ENCODE peak calls at places on chromosomes 7 and 10, in five cellular contexts. One of them, this sample, is unnamed.

GRCh38 chr10:117339569-117339968 is 35.7 kb downstream of the PDZD8 start:
- DNase-seq in A549: no peak
- DNase-seq in brain microvascular endothelial cell: peak; percentile 11
- DNase-seq in tibial artery: no peak
- DNase-seq in right lobe of liver: no peak
- DNase-seq in this sample: no peak

GRCh38 chr10:110040767-110041478 is 33.1 kb downstream of the ADD3 start:
- DNase-seq in brain microvascular endothelial cell: peak; percentile 13
- DNase-seq in tibial artery: no peak
- DNase-seq in A549: no peak
- DNase-seq in right lobe of liver: no peak
- DNase-seq in this sample: no peak

GRCh38 chr7:158530800-158531609 is 56.6 kb downstream of the PTPRN2 start:
- DNase-seq in right lobe of liver: no peak
- DNase-seq in brain microvascular endothelial cell: no peak
- DNase-seq in A549: no peak
- DNase-seq in tibial artery: no peak
- DNase-seq in this sample: no peak

GRCh38 chr10:69893271-69893900 is 91.7 kb downstream of the COL13A1 start:
- DNase-seq in tibial artery: no peak
- DNase-seq in right lobe of liver: peak; percentile 89
- DNase-seq in brain microvascular endothelial cell: no peak
- DNase-seq in A549: no peak
- DNase-seq in this sample: no peak

GRCh38 chr7:73995330-73995729 is 32.6 kb upstream of the ELN start:
- DNase-seq in brain microvascular endothelial cell: peak; percentile 49
- DNase-seq in tibial artery: peak; percentile 45
- DNase-seq in A549: no peak
- DNase-seq in right lobe of liver: no peak
- DNase-seq in this sample: no peak

GRCh38 chr7:127504715-127505114 is 80.7 kb downstream of the GCC1 start:
- DNase-seq in right lobe of liver: no peak
- DNase-seq in tibial artery: no peak
- DNase-seq in A549: no peak
- DNase-seq in brain microvascular endothelial cell: no peak
- DNase-seq in this sample: no peak

GRCh38 chr7:47516985-47517590 is 64.8 kb downstream of the TNS3 start:
- DNase-seq in A549: no peak
- DNase-seq in brain microvascular endothelial cell: no peak
- DNase-seq in tibial artery: peak; percentile 69
- DNase-seq in right lobe of liver: peak; percentile 77
- DNase-seq in this sample: no peak

GRCh38 chr10:17841055-17841454 is 31.9 kb downstream of the MRC1 start:
- DNase-seq in brain microvascular endothelial cell: no peak
- DNase-seq in right lobe of liver: no peak
- DNase-seq in A549: no peak
- DNase-seq in tibial artery: no peak
- DNase-seq in this sample: no peak

GRCh38 chr10:127157506-127158205 is 38.7 kb downstream of the INSYN2A start:
- DNase-seq in right lobe of liver: no peak
- DNase-seq in tibial artery: no peak
- DNase-seq in brain microvascular endothelial cell: peak; percentile 7
- DNase-seq in A549: no peak
- DNase-seq in this sample: no peak

GRCh38 chr10:59432207-59432900 is 70.0 kb upstream of the FAM13C start:
- DNase-seq in A549: no peak
- DNase-seq in tibial artery: no peak
- DNase-seq in brain microvascular endothelial cell: peak; percentile 21
- DNase-seq in right lobe of liver: no peak
- DNase-seq in this sample: no peak

GRCh38 chr7:142669074-142669654 is 80.1 kb upstream of the PRSS1 start:
- DNase-seq in A549: peak; percentile 1
- DNase-seq in tibial artery: no peak
- DNase-seq in brain microvascular endothelial cell: peak; percentile 11
- DNase-seq in right lobe of liver: no peak
- DNase-seq in this sample: no peak

GRCh38 chr7:85000973-85001372 is 185.9 kb downstream of the SEMA3D start:
- DNase-seq in A549: no peak
- DNase-seq in right lobe of liver: no peak
- DNase-seq in tibial artery: no peak
- DNase-seq in brain microvascular endothelial cell: no peak
- DNase-seq in this sample: no peak

GRCh38 chr7:138890782-138891445 is 90.3 kb downstream of the KIAA1549 start:
- DNase-seq in tibial artery: no peak
- DNase-seq in right lobe of liver: peak; percentile 67
- DNase-seq in A549: peak; percentile 44
- DNase-seq in brain microvascular endothelial cell: peak; percentile 51
- DNase-seq in this sample: peak; percentile 71

GRCh38 chr10:17742918-17743317 is 9.1 kb upstream of the TMEM236 start:
- DNase-seq in brain microvascular endothelial cell: peak; percentile 49
- DNase-seq in A549: peak; percentile 50
- DNase-seq in tibial artery: peak; percentile 56
- DNase-seq in right lobe of liver: peak; percentile 59
- DNase-seq in this sample: peak; percentile 55

GRCh38 chr7:12423995-12424745 is 20.5 kb upstream of the VWDE start:
- DNase-seq in A549: no peak
- DNase-seq in right lobe of liver: no peak
- DNase-seq in tibial artery: no peak
- DNase-seq in brain microvascular endothelial cell: no peak
- DNase-seq in this sample: no peak

GRCh38 chr7:40455485-40455884 is 320.7 kb downstream of the SUGCT start:
- DNase-seq in right lobe of liver: no peak
- DNase-seq in A549: no peak
- DNase-seq in brain microvascular endothelial cell: no peak
- DNase-seq in tibial artery: no peak
- DNase-seq in this sample: no peak

GRCh38 chr10:121007264-121007663 is 156.1 kb downstream of the WDR11 start:
- DNase-seq in tibial artery: no peak
- DNase-seq in right lobe of liver: no peak
- DNase-seq in brain microvascular endothelial cell: no peak
- DNase-seq in A549: no peak
- DNase-seq in this sample: no peak

GRCh38 chr10:75209325-75210192 is 1.0 kb upstream of the VDAC2 start:
- DNase-seq in A549: no peak
- DNase-seq in tibial artery: peak; percentile 84
- DNase-seq in brain microvascular endothelial cell: peak; percentile 66
- DNase-seq in right lobe of liver: peak; percentile 76
- DNase-seq in this sample: peak; percentile 42

GRCh38 chr7:12291870-12292269 is 80.8 kb downstream of the TMEM106B start:
- DNase-seq in A549: no peak
- DNase-seq in brain microvascular endothelial cell: no peak
- DNase-seq in right lobe of liver: no peak
- DNase-seq in tibial artery: no peak
- DNase-seq in this sample: no peak

GRCh38 chr10:48240196-48240595 is 34.3 kb downstream of the FRMPD2 start:
- DNase-seq in right lobe of liver: no peak
- DNase-seq in A549: no peak
- DNase-seq in tibial artery: no peak
- DNase-seq in brain microvascular endothelial cell: no peak
- DNase-seq in this sample: no peak

GRCh38 chr10:10891437-10891836 is 126.2 kb upstream of the CELF2 start:
- DNase-seq in tibial artery: no peak
- DNase-seq in brain microvascular endothelial cell: peak; percentile 65
- DNase-seq in right lobe of liver: no peak
- DNase-seq in A549: no peak
- DNase-seq in this sample: peak; percentile 32

GRCh38 chr10:120516426-120516825 is 59.4 kb downstream of the PLPP4 start:
- DNase-seq in A549: no peak
- DNase-seq in tibial artery: no peak
- DNase-seq in right lobe of liver: no peak
- DNase-seq in brain microvascular endothelial cell: no peak
- DNase-seq in this sample: no peak

GRCh38 chr10:45514283-45515270 is 140.6 kb downstream of the ALOX5 start:
- DNase-seq in tibial artery: no peak
- DNase-seq in right lobe of liver: no peak
- DNase-seq in A549: no peak
- DNase-seq in brain microvascular endothelial cell: no peak
- DNase-seq in this sample: no peak

GRCh38 chr10:98374176-98374969 is 40.6 kb downstream of the PYROXD2 start:
- DNase-seq in right lobe of liver: no peak
- DNase-seq in brain microvascular endothelial cell: peak; percentile 67
- DNase-seq in A549: no peak
- DNase-seq in tibial artery: no peak
- DNase-seq in this sample: peak; percentile 19

GRCh38 chr10:129481641-129482040 is 14.6 kb downstream of the MGMT start:
- DNase-seq in right lobe of liver: no peak
- DNase-seq in brain microvascular endothelial cell: no peak
- DNase-seq in tibial artery: no peak
- DNase-seq in A549: no peak
- DNase-seq in this sample: no peak

GRCh38 chr10:69648461-69648860 is 18.4 kb downstream of the FAM241B start:
- DNase-seq in tibial artery: no peak
- DNase-seq in brain microvascular endothelial cell: no peak
- DNase-seq in right lobe of liver: no peak
- DNase-seq in A549: no peak
- DNase-seq in this sample: no peak

GRCh38 chr7:80392229-80393169 is 119.4 kb downstream of the GNAT3 start:
- DNase-seq in A549: peak; percentile 3
- DNase-seq in right lobe of liver: peak; percentile 69
- DNase-seq in brain microvascular endothelial cell: no peak
- DNase-seq in tibial artery: no peak
- DNase-seq in this sample: no peak

GRCh38 chr10:114042895-114043531 is 653 bp upstream of the ADRB1 start:
- DNase-seq in right lobe of liver: peak; percentile 49
- DNase-seq in tibial artery: no peak
- DNase-seq in A549: peak; percentile 70
- DNase-seq in brain microvascular endothelial cell: peak; percentile 41
- DNase-seq in this sample: no peak

GRCh38 chr10:103166527-103166926 is 26.5 kb downstream of the NT5C2 start:
- DNase-seq in right lobe of liver: no peak
- DNase-seq in tibial artery: no peak
- DNase-seq in A549: no peak
- DNase-seq in brain microvascular endothelial cell: no peak
- DNase-seq in this sample: no peak

GRCh38 chr10:122114156-122114747 is 125.3 kb downstream of the TACC2 start:
- DNase-seq in tibial artery: peak; percentile 56
- DNase-seq in A549: no peak
- DNase-seq in right lobe of liver: no peak
- DNase-seq in brain microvascular endothelial cell: peak; percentile 26
- DNase-seq in this sample: no peak

GRCh38 chr7:90568213-90568612 is 27.9 kb upstream of the CDK14 start:
- DNase-seq in A549: no peak
- DNase-seq in right lobe of liver: no peak
- DNase-seq in tibial artery: no peak
- DNase-seq in brain microvascular endothelial cell: peak; percentile 6
- DNase-seq in this sample: no peak

DNA sequence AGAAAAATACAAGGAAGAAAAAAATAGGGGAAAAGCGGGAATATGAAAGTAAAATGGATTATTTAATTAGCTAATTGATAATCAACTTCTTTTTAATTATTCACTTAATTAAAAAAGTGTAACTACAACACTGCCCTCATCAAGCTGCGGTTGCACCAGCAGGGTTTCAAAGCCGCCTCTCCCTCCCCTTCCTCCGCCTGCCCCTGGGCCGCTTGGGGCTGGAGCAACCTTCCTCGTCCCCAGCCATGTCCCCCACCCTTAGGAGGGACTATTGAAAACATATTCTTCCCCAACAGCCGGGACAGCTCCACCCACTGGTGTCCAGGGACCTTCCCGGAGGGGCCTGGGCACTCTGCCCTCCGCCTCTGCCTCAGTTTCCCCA is 15.4 kb downstream of the UNCX start:
- DNase-seq in tibial artery: no peak
- DNase-seq in brain microvascular endothelial cell: no peak
- DNase-seq in right lobe of liver: no peak
- DNase-seq in A549: peak; percentile 44
- DNase-seq in this sample: no peak
- H3K4me3 ChIP-seq in tibial artery: no peak overlapping the region
- H3K4me3 ChIP-seq in brain microvascular endothelial cell: no peak overlapping the region
- H3K4me3 ChIP-seq in right lobe of liver: no peak overlapping the region
- H3K4me3 ChIP-seq in A549: no peak overlapping the region
- H3K4me3 ChIP-seq in this sample: no peak overlapping the region

GRCh38 chr7:106959753-106960152 is 84.8 kb upstream of the PRKAR2B start:
- DNase-seq in tibial artery: no peak
- DNase-seq in A549: peak; percentile 10
- DNase-seq in right lobe of liver: no peak
- DNase-seq in brain microvascular endothelial cell: no peak
- DNase-seq in this sample: no peak
- TF ChIP-seq CTCF in tibial artery: no peak
- TF ChIP-seq CTCF in A549: no peak
- TF ChIP-seq CTCF in right lobe of liver: no peak
- TF ChIP-seq CTCF in brain microvascular endothelial cell: peak; percentile 49
- TF ChIP-seq CTCF in this sample: no peak

GRCh38 chr7:133303931-133304330 is 51.1 kb downstream of the EXOC4 start:
- DNase-seq in right lobe of liver: no peak
- DNase-seq in brain microvascular endothelial cell: no peak
- DNase-seq in A549: no peak
- DNase-seq in tibial artery: no peak
- DNase-seq in this sample: no peak
- H3K4me3 ChIP-seq in right lobe of liver: no peak overlapping the region
- H3K4me3 ChIP-seq in brain microvascular endothelial cell: no peak overlapping the region
- H3K4me3 ChIP-seq in A549: no peak overlapping the region
- H3K4me3 ChIP-seq in tibial artery: no peak overlapping the region
- H3K4me3 ChIP-seq in this sample: no peak overlapping the region

DNA sequence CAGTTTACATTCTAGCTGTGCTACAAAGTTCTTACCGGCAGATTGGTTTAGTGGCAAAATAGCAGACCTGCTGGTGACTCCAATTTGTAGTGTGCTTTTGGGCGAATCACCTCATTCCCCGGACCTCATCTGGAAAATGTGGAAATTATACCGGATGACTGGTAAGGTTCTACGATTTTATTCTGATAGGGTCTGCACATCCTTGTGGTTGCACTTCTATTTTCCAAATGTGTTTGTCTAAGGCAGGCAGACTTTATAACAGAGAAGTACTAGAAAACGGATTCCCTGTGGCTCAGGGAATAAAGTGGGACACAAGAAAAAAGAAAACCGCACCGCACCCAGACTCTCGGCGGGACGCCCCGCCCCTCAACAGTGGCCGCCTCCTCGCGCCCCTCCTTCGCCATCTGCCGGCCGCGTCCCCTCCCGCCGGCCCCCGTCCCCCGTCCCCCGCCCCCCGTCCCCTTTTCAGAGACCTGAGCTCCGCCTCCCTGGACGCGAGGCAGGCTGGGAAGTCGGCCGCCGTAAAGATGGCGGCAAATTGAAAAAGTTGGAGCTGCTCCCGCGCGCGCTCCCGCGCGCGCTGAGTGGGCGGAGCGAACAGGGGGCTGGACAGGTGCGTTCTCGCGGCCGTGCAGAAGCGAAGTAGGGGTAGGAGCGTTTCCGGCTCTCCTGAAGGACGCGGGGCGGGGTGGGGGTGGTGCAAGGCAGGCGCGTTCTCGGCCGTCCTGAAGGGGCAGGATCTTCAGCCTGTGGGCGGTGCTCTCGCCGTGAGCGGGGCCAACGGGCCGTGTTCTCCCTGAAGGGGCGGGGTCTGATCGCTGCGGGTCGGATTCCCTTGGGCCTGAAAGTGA is 531 bp upstream of the CCM2 start:
- DNase-seq in right lobe of liver: peak; percentile 100
- DNase-seq in tibial artery: peak; percentile 99
- DNase-seq in A549: peak; percentile 83
- DNase-seq in brain microvascular endothelial cell: peak; percentile 99
- DNase-seq in this sample: peak; percentile 94
- TF ChIP-seq CTCF in right lobe of liver: no peak
- TF ChIP-seq CTCF in tibial artery: no peak
- TF ChIP-seq CTCF in A549: no peak
- TF ChIP-seq CTCF in brain microvascular endothelial cell: no peak
- TF ChIP-seq CTCF in this sample: no peak

This sample was measured in HFF-Myc.